ENCODE peak calls at places on chromosomes 12 and 14, in seven cellular contexts. A, M, S, T, H, V and P are unnamed samples.

GRCh38 chr12:3655331-3655900 is 97.5 kb downstream of the CRACR2A start:
- DNase-seq in V (no peak), A (no peak), S (peak; percentile 18), M (peak; percentile 22), T (no peak), H (peak; percentile 57), P (peak; percentile 55)

GRCh38 chr14:99751539-99752485 is 41.4 kb upstream of the EML1 start:
- DNase-seq in T (no peak), M (peak; percentile 38), A (no peak), S (no peak), V (no peak), H (no peak), P (no peak)

GRCh38 chr12:109214131-109214530 is 95.0 kb downstream of the FOXN4 start:
- DNase-seq in H (no peak), A (no peak), M (no peak), V (no peak), T (no peak), S (no peak), P (no peak)

GRCh38 chr12:125373375-125373774 is 308.1 kb downstream of the AACS start:
- DNase-seq in T (no peak), H (no peak), A (no peak), S (no peak), V (no peak), M (no peak), P (no peak)

GRCh38 chr14:38716871-38717270 is 386.2 kb downstream of the SEC23A start:
- DNase-seq in S (no peak), T (peak; percentile 29), A (no peak), M (no peak), H (no peak), V (no peak), P (peak; percentile 68)

GRCh38 chr12:113341535-113341934 is 6.6 kb upstream of the SLC8B1 start:
- DNase-seq in M (no peak), S (no peak), V (no peak), A (no peak), H (no peak), T (no peak), P (no peak)

GRCh38 chr12:62834406-62834805 is 100.5 kb downstream of the PPM1H start:
- DNase-seq in T (no peak), H (no peak), A (no peak), S (no peak), M (no peak), V (no peak), P (no peak)

GRCh38 chr12:7501031-7501585 is 2.5 kb downstream of the CD163 start:
- DNase-seq in H (no peak), T (no peak), V (peak; percentile 41), A (no peak), S (no peak), M (peak; percentile 76), P (no peak)

GRCh38 chr12:49750027-49750977 is 8.9 kb downstream of the TMBIM6 start:
- DNase-seq in M (peak; percentile 82), H (no peak), V (peak; percentile 49), T (no peak), A (no peak), S (no peak), P (no peak)

GRCh38 chr12:129540249-129540648 is 363.6 kb downstream of the TMEM132D start:
- DNase-seq in S (no peak), V (no peak), M (no peak), H (peak; percentile 77), A (no peak), T (peak; percentile 77), P (no peak)

GRCh38 chr12:10409387-10409786 is at the start of gene KLRC4:
- DNase-seq in H (peak; percentile 22), V (peak; percentile 15), A (no peak), M (peak; percentile 22), T (no peak), S (no peak), P (no peak)

GRCh38 chr12:65450610-65451009 is 172.1 kb downstream of the MSRB3 start:
- DNase-seq in T (no peak), V (no peak), S (no peak), A (no peak), M (no peak), H (no peak), P (no peak)

GRCh38 chr12:65795453-65795852 is 28.8 kb upstream of the HMGA2 start:
- DNase-seq in S (no peak), T (no peak), M (no peak), H (no peak), A (no peak), V (no peak), P (no peak)

GRCh38 chr12:388547-389137 is 478 bp downstream of the KDM5A start:
- DNase-seq in A (peak; percentile 21), H (no peak), V (no peak), M (peak; percentile 23), T (no peak), S (no peak), P (peak; percentile 14)